ENCODE peak calls at places on chromosomes 4 and X, in six cellular contexts. E is left lung; N is GM23248; J is CD8-positive, alpha-beta memory T cell; U is CD8-positive, alpha-beta T cell; W is aorta. G is an unnamed sample.
A peak's percentile ranks its signal among the peaks of the same experiment; 100 is the strongest.

GRCh38 chr4:118836763-118837507 is 1.0 kb upstream of the SEC24D start:
- DNase-seq in N (no peak), J (no peak), W (no peak), E (no peak), U (no peak), G (no peak)

GRCh38 chrX:49204017-49204416 is 4.0 kb upstream of the SYP start:
- DNase-seq in W (no peak), U (no peak), E (no peak), N (no peak), J (no peak), G (no peak)

GRCh38 chr4:9703391-9703790 is 78.0 kb upstream of the DRD5 start:
- DNase-seq in E (no peak), U (peak; percentile 70), J (peak; percentile 46), W (peak; percentile 65), N (peak; percentile 43), G (peak; percentile 76)

GRCh38 chr4:8112672-8113071 is 45.9 kb downstream of the ABLIM2 start:
- DNase-seq in U (no peak), J (no peak), N (no peak), W (no peak), E (peak; percentile 31), G (no peak)

GRCh38 chrX:16695079-16695676 is 17.3 kb downstream of the CTPS2 start:
- DNase-seq in N (peak; percentile 40), U (peak; percentile 77), J (peak; percentile 30), W (peak; percentile 61), E (no peak), G (peak; percentile 55)

GRCh38 chr4:167380964-167381363 is 146.7 kb upstream of the SPOCK3 start:
- DNase-seq in N (no peak), U (no peak), W (no peak), E (no peak), J (no peak), G (no peak)

GRCh38 chr4:42151568-42152506 is 618 bp downstream of the BEND4 start:
- DNase-seq in N (peak; percentile 13), J (peak; percentile 50), E (peak; percentile 79), U (peak; percentile 56), W (no peak), G (no peak)

GRCh38 chr4:17468638-17469221 is 43.2 kb downstream of the QDPR start:
- DNase-seq in U (no peak), J (no peak), W (no peak), E (no peak), N (peak; percentile 78), G (no peak)

GRCh38 chr4:99389606-99390005 is 37.1 kb upstream of the ADH1C start:
- DNase-seq in W (no peak), J (no peak), E (no peak), U (no peak), N (peak; percentile 63), G (no peak)

GRCh38 chr4:153486281-153487151 is 20.4 kb downstream of the TMEM131L start:
- DNase-seq in E (no peak), U (peak; percentile 49), W (no peak), N (peak; percentile 93), J (no peak), G (no peak)

GRCh38 chrX:132497432-132497831 is 8.6 kb upstream of the MBNL3 start:
- DNase-seq in W (no peak), E (no peak), J (no peak), U (no peak), N (no peak), G (no peak)

GRCh38 chr4:177595413-177595812 is 153.2 kb upstream of the AGA start:
- DNase-seq in E (no peak), U (no peak), J (no peak), W (no peak), N (no peak), G (no peak)

GRCh38 chrX:149511081-149511480 is 6.0 kb upstream of the IDS start:
- DNase-seq in E (no peak), J (no peak), U (no peak), N (peak; percentile 37), W (no peak), G (no peak)

GRCh38 chrX:113929004-113929403 is 654.9 kb upstream of the HTR2C start:
- DNase-seq in J (no peak), U (no peak), N (peak; percentile 32), W (no peak), E (no peak), G (peak; percentile 6)

GRCh38 chr4:183200453-183200852 is 101.4 kb downstream of the WWC2 start:
- DNase-seq in E (peak; percentile 85), J (no peak), W (peak; percentile 75), N (peak; percentile 97), U (no peak), G (no peak)

GRCh38 chr4:17315459-17315858 is 196.4 kb downstream of the QDPR start:
- DNase-seq in U (no peak), N (no peak), W (no peak), E (no peak), J (no peak), G (no peak)

GRCh38 chr4:113435893-113436292 is 325.6 kb downstream of the CAMK2D start:
- DNase-seq in E (no peak), W (peak; percentile 62), N (peak; percentile 92), J (no peak), U (no peak), G (no peak)

GRCh38 chrX:154717824-154718223 is 33.1 kb downstream of the GAB3 start:
- DNase-seq in E (no peak), U (no peak), J (peak; percentile 35), N (no peak), W (no peak), G (peak; percentile 79)

GRCh38 chrX:154721155-154721554 is 29.7 kb downstream of the GAB3 start:
- DNase-seq in W (no peak), J (no peak), U (no peak), E (no peak), N (no peak), G (no peak)

GRCh38 chrX:154718607-154719006 is 32.3 kb downstream of the GAB3 start:
- DNase-seq in N (no peak), E (no peak), J (no peak), W (no peak), U (no peak), G (no peak)

GRCh38 chrX:154720067-154720466 is 30.8 kb downstream of the GAB3 start:
- DNase-seq in U (no peak), E (no peak), W (no peak), J (no peak), N (no peak), G (no peak)

DNA sequence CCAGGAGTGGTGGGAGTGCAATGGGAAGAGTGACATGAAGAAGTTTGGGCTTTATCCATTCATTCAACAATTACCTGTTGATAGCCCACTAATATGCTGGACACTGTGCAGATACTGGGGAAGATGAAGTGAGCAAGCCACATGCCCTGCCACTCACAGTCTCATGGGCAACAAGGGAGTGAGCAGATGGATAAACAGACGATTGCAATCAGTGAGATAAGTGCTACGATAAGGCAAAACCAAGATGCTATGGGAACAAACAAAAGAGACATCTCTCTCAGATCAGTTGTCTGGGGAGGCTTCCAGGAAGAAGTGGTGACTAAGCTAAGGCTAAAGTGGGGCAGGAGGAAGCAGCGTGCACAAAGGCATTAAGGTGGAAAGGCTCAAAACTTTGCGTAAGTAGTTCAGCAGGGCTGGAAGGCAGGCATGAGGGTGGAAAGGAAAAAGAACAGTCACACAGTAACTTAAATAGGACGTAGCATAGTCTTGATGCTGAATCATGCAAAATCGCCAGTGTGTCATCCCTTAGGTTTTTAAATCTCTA is 31.7 kb downstream of the GAB3 start:
- DNase-seq in E (no peak), U (no peak), J (peak; percentile 34), N (peak; percentile 72), W (no peak), G (peak; percentile 77)
- H3K4me1 ChIP-seq in E (no peaks in the 10 kb centered on the region), U (peaks cover 29% of the 10 kb centered on the region), J (peaks cover 47% of the 10 kb centered on the region), N (no peaks in the 10 kb centered on the region), W (no peaks in the 10 kb centered on the region), G (peaks cover 71% of the 10 kb centered on the region)

GRCh38 chr4:184444953-184445309 is 29.4 kb downstream of the IRF2 start:
- DNase-seq in J (peak; percentile 35), N (no peak), W (peak; percentile 68), U (no peak), E (peak; percentile 76), G (no peak)

GRCh38 chr4:184450045-184450444 is 24.3 kb downstream of the IRF2 start:
- DNase-seq in N (peak; percentile 88), J (no peak), E (no peak), W (no peak), U (no peak), G (no peak)

GRCh38 chr4:184446132-184446531 is 28.2 kb downstream of the IRF2 start:
- DNase-seq in U (no peak), N (no peak), J (no peak), E (no peak), W (no peak), G (no peak)

GRCh38 chr4:184448828-184449227 is 25.5 kb downstream of the IRF2 start:
- DNase-seq in J (no peak), N (peak; percentile 83), U (no peak), E (no peak), W (peak; percentile 58), G (no peak)

DNA sequence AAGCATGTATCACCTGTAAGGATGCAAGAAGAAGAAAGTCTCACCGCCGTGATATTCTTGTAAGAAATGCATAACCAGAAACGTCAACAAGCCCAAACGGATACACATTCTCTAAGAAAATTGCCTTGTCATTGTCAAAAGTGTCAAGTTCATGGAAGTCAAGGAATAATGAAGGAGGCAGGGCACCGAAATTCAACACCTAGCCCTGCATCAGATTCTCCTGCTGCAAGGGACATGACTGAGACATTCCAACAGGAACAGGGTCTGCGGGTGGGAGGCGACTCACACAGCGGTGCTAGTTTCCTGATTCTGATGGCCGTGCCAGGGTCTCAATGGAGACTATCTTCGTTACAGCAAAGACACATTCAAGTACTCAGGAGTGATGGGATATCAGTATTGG is 26.7 kb downstream of the IRF2 start:
- DNase-seq in J (no peak), N (no peak), U (no peak), W (no peak), E (no peak), G (no peak)
- H3K4me1 ChIP-seq in J (peaks cover 81% of the 10 kb centered on the region), N (peaks cover 27% of the 10 kb centered on the region), U (peaks cover 54% of the 10 kb centered on the region), W (no peaks in the 10 kb centered on the region), E (peaks cover 18% of the 10 kb centered on the region), G (no peaks in the 10 kb centered on the region)

DNA sequence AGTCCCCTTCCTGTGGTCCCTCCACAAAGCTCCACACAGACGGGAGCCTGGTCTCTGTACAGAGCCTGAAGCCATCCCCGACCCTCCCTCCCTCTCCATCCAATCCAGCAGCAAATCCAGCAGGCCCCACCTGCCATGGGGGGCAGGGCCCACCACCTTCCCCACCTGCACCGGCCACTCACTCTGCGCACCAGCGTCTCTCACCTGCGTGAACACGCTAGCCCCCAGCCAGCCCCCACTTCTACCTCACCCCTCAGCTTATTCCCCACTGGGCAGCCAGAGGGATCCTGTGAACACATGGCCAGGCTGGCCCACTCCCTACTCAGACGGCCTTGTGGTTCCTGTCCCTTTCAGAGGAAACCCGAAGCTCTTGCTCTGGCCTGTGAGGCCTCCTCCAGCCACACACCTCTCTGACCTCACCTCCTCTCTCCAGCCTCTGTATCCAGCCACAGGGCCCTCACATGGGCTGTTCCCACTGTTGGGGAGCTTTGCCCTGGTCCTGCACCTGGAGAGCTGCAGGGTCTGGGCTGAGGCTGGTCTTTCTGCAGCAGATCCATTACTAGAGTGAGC is 70.9 kb downstream of the WFS1 start:
- DNase-seq in N (no peak), W (peak; percentile 34), U (no peak), E (peak; percentile 53), J (no peak), G (no peak)
- H3K4me1 ChIP-seq in N (peaks cover 7% of the 10 kb centered on the region), W (no peaks in the 10 kb centered on the region), U (no peaks in the 10 kb centered on the region), E (no peaks in the 10 kb centered on the region), J (peaks cover 10% of the 10 kb centered on the region), G (no peaks in the 10 kb centered on the region)

DNA sequence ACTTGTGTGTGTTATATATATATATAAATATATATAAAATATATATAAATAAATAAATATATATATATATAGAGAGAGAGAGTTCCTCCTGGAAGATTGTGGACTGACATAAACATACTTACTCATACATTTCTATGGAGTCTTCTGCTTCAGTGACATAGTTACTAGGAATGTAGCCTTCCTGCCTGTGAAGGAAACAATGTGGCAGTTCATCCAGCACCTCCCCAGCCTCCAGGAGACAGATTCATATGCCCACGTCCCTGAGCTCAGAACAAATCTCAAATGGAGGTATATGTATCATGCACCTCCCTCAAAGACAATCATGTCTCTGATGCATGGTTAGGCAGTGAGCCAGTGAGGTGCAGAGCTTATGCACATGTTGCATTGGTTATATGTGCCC is 11.4 kb upstream of the TIMM8A start:
- DNase-seq in J (no peak), U (no peak), N (peak; percentile 51), W (no peak), E (no peak), G (no peak)
- H3K4me1 ChIP-seq in J (no peaks in the 10 kb centered on the region), U (no peaks in the 10 kb centered on the region), N (no peaks in the 10 kb centered on the region), W (no peaks in the 10 kb centered on the region), E (no peaks in the 10 kb centered on the region), G (no peaks in the 10 kb centered on the region)